ENCODE peak calls at places on chromosomes 13 and 19, in eight cellular contexts. A is C1 segment of cervical spinal cord; V is GOT3; I is GM12878; O is DMS153; W is stimulated activated effector memory CD8-positive, alpha-beta T cell treated with anti-CD3 and anti-CD28 coated beads, Interleukin-12 subunit alpha, Interleukin-12 subunit beta, amount 100 ng/mL, for 72 hours; B is substantia nigra; E is A549. Z is an unnamed sample.

GRCh38 chr13:98083507-98083906 is 59.4 kb upstream of the FARP1 start:
- DNase-seq in W (no peak), V (no peak), O (no peak), E (no peak), I (no peak), A (no peak), B (no peak), Z (no peak)

GRCh38 chr19:1069009-1069779 is 2.2 kb downstream of the ARHGAP45 start:
- DNase-seq in I (no peak), W (no peak), B (peak), A (no peak), O (no peak), E (no peak), V (no peak), Z (no peak)

GRCh38 chr13:72657379-72657778 is 70.0 kb downstream of the MZT1 start:
- DNase-seq in E (no peak), I (no peak), W (no peak), V (no peak), B (no peak), A (no peak), O (no peak), Z (no peak)

GRCh38 chr19:38559428-38560401 is 58.0 kb downstream of the MAP4K1 start:
- DNase-seq in O (no peak), B (no peak), A (no peak), W (no peak), E (no peak), V (no peak), I (peak), Z (no peak)

GRCh38 chr13:95607363-95607762 is 37.1 kb downstream of the DZIP1 start:
- DNase-seq in V (no peak), A (no peak), O (peak), W (no peak), B (no peak), I (no peak), E (no peak), Z (no peak)

GRCh38 chr19:36547001-36547732 is 19.1 kb upstream of the ZNF260 start:
- DNase-seq in O (no peak), A (no peak), I (no peak), B (no peak), W (no peak), V (no peak), E (no peak), Z (no peak)

GRCh38 chr19:21789761-21790160 is 22.4 kb upstream of the ZNF100 start:
- DNase-seq in W (no peak), V (no peak), O (no peak), A (no peak), E (no peak), I (no peak), B (no peak), Z (no peak)

GRCh38 chr19:12611361-12611699 is 610 bp downstream of the ZNF791 start:
- DNase-seq in O (peak), I (no peak), B (peak), V (peak), W (no peak), A (peak), E (peak), Z (no peak)

GRCh38 chr13:111153977-111154332 is 38.8 kb downstream of the ARHGEF7 start:
- DNase-seq in I (no peak), W (no peak), O (no peak), V (no peak), E (peak), A (peak), B (peak), Z (no peak)

GRCh38 chr13:79735228-79735627 is 254.3 kb downstream of the NDFIP2 start:
- DNase-seq in O (no peak), A (no peak), E (no peak), I (no peak), W (no peak), B (no peak), V (no peak), Z (no peak)

GRCh38 chr19:11286312-11286974 is 9.5 kb upstream of the TSPAN16 start:
- DNase-seq in A (no peak), I (no peak), V (no peak), O (no peak), B (no peak), W (no peak), E (no peak), Z (no peak)

GRCh38 chr19:11420429-11420893 is 1.3 kb upstream of the RGL3 start:
- DNase-seq in V (no peak), I (no peak), A (no peak), E (no peak), W (no peak), B (no peak), O (no peak), Z (no peak)

GRCh38 chr13:75255653-75256052 is 226.3 kb downstream of the TBC1D4 start:
- DNase-seq in I (no peak), E (no peak), A (no peak), O (no peak), W (no peak), B (no peak), V (no peak), Z (no peak)

GRCh38 chr13:110445722-110446569 is 115.6 kb downstream of the RAB20 start:
- DNase-seq in W (no peak), E (no peak), A (no peak), O (no peak), I (no peak), V (no peak), B (no peak), Z (no peak)

GRCh38 chr13:111960152-111960772 is 106.7 kb upstream of the SOX1 start:
- DNase-seq in E (no peak), W (no peak), V (no peak), A (no peak), I (no peak), O (no peak), B (no peak), Z (no peak)

GRCh38 chr13:51585234-51585672 is 991 bp downstream of the WDFY2 start:
- DNase-seq in E (no peak), V (no peak), I (no peak), B (no peak), W (no peak), A (peak), O (no peak), Z (no peak)

GRCh38 chr13:96544965-96545364 is 449.3 kb downstream of the OXGR1 start:
- DNase-seq in V (no peak), B (no peak), A (no peak), E (no peak), I (no peak), W (no peak), O (no peak), Z (no peak)

GRCh38 chr19:13872695-13873389 is 4.1 kb upstream of the NANOS3 start:
- DNase-seq in E (peak), I (no peak), W (no peak), B (no peak), V (no peak), O (no peak), A (no peak), Z (no peak)

GRCh38 chr13:37870489-37870845 is 895 bp upstream of the TRPC4 start:
- DNase-seq in O (no peak), A (no peak), V (no peak), B (no peak), I (no peak), E (no peak), W (no peak), Z (no peak)

GRCh38 chr19:7831452-7831851 is 1.4 kb downstream of the EVI5L start:
- DNase-seq in W (no peak), V (no peak), O (no peak), I (no peak), E (peak), B (peak), A (no peak), Z (no peak)

GRCh38 chr19:2663920-2664571 is 38.4 kb downstream of the GNG7 start:
- DNase-seq in E (no peak), I (no peak), A (no peak), W (no peak), B (peak), O (no peak), V (no peak), Z (no peak)

GRCh38 chr13:94329754-94330551 is 149.5 kb downstream of the DCT start:
- DNase-seq in I (no peak), B (no peak), A (no peak), E (peak), V (no peak), O (no peak), W (no peak), Z (no peak)

GRCh38 chr13:96492758-96493157 is 402.9 kb downstream of the HS6ST3 start:
- DNase-seq in E (no peak), V (no peak), W (no peak), B (peak), O (no peak), I (no peak), A (peak), Z (no peak)

GRCh38 chr13:102402292-102402691 is 444 bp upstream of the FGF14 start:
- DNase-seq in O (no peak), A (peak), E (no peak), I (no peak), W (no peak), B (peak), V (no peak), Z (peak)

GRCh38 chr13:50365683-50366391 is 350.6 kb downstream of the KCNRG start:
- DNase-seq in I (peak), V (no peak), A (no peak), W (peak), O (peak), B (no peak), E (no peak), Z (no peak)

GRCh38 chr19:41646589-41647204 is 19.8 kb upstream of the CEACAM4 start:
- DNase-seq in W (peak), E (peak), B (no peak), A (no peak), O (no peak), I (no peak), V (no peak), Z (no peak)

GRCh38 chr19:31511098-31511497 is 161.9 kb upstream of the TSHZ3 start:
- DNase-seq in O (no peak), B (no peak), V (no peak), A (no peak), E (no peak), W (no peak), I (no peak), Z (no peak)

GRCh38 chr13:52459668-52460067 is 4.4 kb downstream of the CKAP2 start:
- DNase-seq in E (no peak), W (no peak), V (no peak), I (no peak), B (no peak), O (no peak), A (no peak), Z (no peak)

GRCh38 chr13:35866801-35867200 is 264.4 kb downstream of the DCLK1 start:
- DNase-seq in B (no peak), E (no peak), A (no peak), I (no peak), V (no peak), O (no peak), W (no peak), Z (no peak)

GRCh38 chr19:38264486-38265212 is at the start of gene SPINT2:
- DNase-seq in A (peak), O (no peak), V (no peak), E (peak), B (no peak), I (no peak), W (peak), Z (no peak)

GRCh38 chr13:100234524-100235136 is 145.7 kb downstream of the PCCA start:
- DNase-seq in W (no peak), E (peak), I (no peak), A (no peak), O (no peak), V (no peak), B (no peak), Z (no peak)

GRCh38 chr13:25608181-25608580 is 236.4 kb downstream of the ATP8A2 start:
- DNase-seq in A (peak), W (no peak), V (no peak), B (no peak), O (peak), I (no peak), E (no peak), Z (no peak)

GRCh38 chr19:4571305-4571917 is 11.9 kb upstream of the SEMA6B start:
- DNase-seq in V (no peak), A (no peak), W (no peak), B (no peak), E (no peak), O (no peak), I (no peak), Z (no peak)

GRCh38 chr13:46170268-46170667 is 11.7 kb downstream of the LCP1 start:
- DNase-seq in B (no peak), I (no peak), E (no peak), V (no peak), O (no peak), A (peak), W (no peak), Z (no peak)

GRCh38 chr19:5191091-5191490 is 149.5 kb downstream of the PTPRS start:
- DNase-seq in A (no peak), W (no peak), E (no peak), O (no peak), V (no peak), I (no peak), B (no peak), Z (no peak)

GRCh38 chr19:1612114-1613086 is 7.1 kb upstream of the UQCR11 start:
- DNase-seq in E (no peak), B (no peak), I (no peak), O (no peak), V (no peak), W (no peak), A (no peak), Z (no peak)

GRCh38 chr19:28446511-28446910 is 766.4 kb downstream of the UQCRFS1 start:
- DNase-seq in O (no peak), A (no peak), W (no peak), B (no peak), E (no peak), I (no peak), V (no peak), Z (no peak)

GRCh38 chr19:43622956-43623355 is 3.5 kb upstream of the ZNF428 start:
- DNase-seq in O (no peak), B (no peak), A (no peak), W (no peak), E (no peak), V (no peak), I (no peak), Z (no peak)

Z was measured in cerebellar nuclear complex.